ENCODE peak calls at places on chromosomes 13 and 19, in seven cellular contexts. S is activated CD4-positive, alpha-beta T cell treated with anti-CD3 and anti-CD28 coated beads, Interleukin-2, amount 10 ng/mL, durations not matched to agents 7 days and 5 days; W is AG10803; A is retinal pigment epithelial cell; B is Right ventricle myocardium superior; U is AG04450; P is neural crest cell. L is an unnamed sample.

GRCh38 chr13:44932850-44933251 is 56.4 kb downstream of the NUFIP1 start:
- DNase-seq in S (no peak), W (peak; percentile 36), A (no peak), B (peak; percentile 54), U (no peak), P (no peak), L (no peak)

GRCh38 chr19:11495885-11496284 is 9.8 kb downstream of the ZNF653 start:
- DNase-seq in S (no peak), W (no peak), A (no peak), B (no peak), U (no peak), P (no peak), L (no peak)

GRCh38 chr13:57123660-57124059 is 17.1 kb upstream of the PRR20A start:
- DNase-seq in S (no peak), W (no peak), A (peak; percentile 77), B (peak; percentile 59), U (no peak), P (no peak), L (no peak)

GRCh38 chr19:29442094-29442493 is 83.7 kb upstream of the VSTM2B start:
- DNase-seq in S (no peak), W (no peak), A (no peak), B (no peak), U (no peak), P (no peak), L (no peak)

GRCh38 chr19:47057328-47057727 is 8.9 kb upstream of the TMEM160 start:
- DNase-seq in S (no peak), W (no peak), A (no peak), B (no peak), U (no peak), P (no peak), L (peak; percentile 22)

GRCh38 chr19:14528419-14529253 is 758 bp upstream of the TECR start:
- DNase-seq in S (no peak), W (no peak), A (no peak), B (peak; percentile 55), U (no peak), P (no peak), L (no peak)

GRCh38 chr13:38430761-38431160 is 81.1 kb downstream of the UFM1 start:
- DNase-seq in S (no peak), W (peak; percentile 41), A (no peak), B (no peak), U (no peak), P (no peak), L (no peak)

GRCh38 chr13:94480672-94481145 is 1.2 kb upstream of the DCT start:
- DNase-seq in S (no peak), W (peak; percentile 86), A (no peak), B (no peak), U (no peak), P (no peak), L (peak; percentile 71)

GRCh38 chr19:33039815-33040214 is 24.9 kb downstream of the RHPN2 start:
- DNase-seq in S (no peak), W (no peak), A (no peak), B (no peak), U (no peak), P (no peak), L (no peak)

GRCh38 chr13:113897161-113897560 is 33.3 kb upstream of the GAS6 start:
- DNase-seq in S (no peak), W (peak; percentile 100), A (peak; percentile 57), B (no peak), U (peak; percentile 97), P (no peak), L (peak; percentile 78)

GRCh38 chr13:111245781-111246384 is 74.6 kb upstream of the TEX29 start:
- DNase-seq in S (no peak), W (peak; percentile 92), A (no peak), B (no peak), U (no peak), P (no peak), L (peak; percentile 90)

GRCh38 chr19:22422220-22422619 is at the start of gene ZNF98:
- DNase-seq in S (no peak), W (no peak), A (peak; percentile 4), B (peak; percentile 73), U (no peak), P (no peak), L (no peak)

GRCh38 chr19:38134538-38135149 is 89.4 kb downstream of the DPF1 start:
- DNase-seq in S (peak; percentile 36), W (peak; percentile 30), A (no peak), B (no peak), U (no peak), P (peak; percentile 57), L (peak; percentile 42)

GRCh38 chr13:30463820-30464495 is 1.8 kb downstream of the HMGB1 start:
- DNase-seq in S (peak; percentile 83), W (peak; percentile 68), A (no peak), B (peak; percentile 70), U (no peak), P (no peak), L (peak; percentile 74)

GRCh38 chr19:45595814-45596213 is 6.2 kb downstream of the GPR4 start:
- DNase-seq in S (no peak), W (no peak), A (no peak), B (no peak), U (no peak), P (no peak), L (no peak)

GRCh38 chr13:50250403-50250802 is 235.2 kb downstream of the KCNRG start:
- DNase-seq in S (no peak), W (no peak), A (no peak), B (no peak), U (no peak), P (no peak), L (no peak)

GRCh38 chr19:4937060-4937459 is 27.8 kb downstream of the UHRF1 start:
- DNase-seq in S (no peak), W (no peak), A (no peak), B (no peak), U (no peak), P (no peak), L (no peak)

GRCh38 chr13:92989301-92989700 is 237.3 kb upstream of the GPC6 start:
- DNase-seq in S (no peak), W (no peak), A (no peak), B (no peak), U (no peak), P (no peak), L (no peak)